ENCODE peak calls at places on chromosomes 16 and 17, in four cellular contexts. D, Z, J and M are unnamed samples.

GRCh38 chr17:35160354-35161201 is 13.0 kb downstream of the UNC45B start:
- DNase-seq in D (no peak), Z (no peak), J (no peak), M (no peak)

GRCh38 chr17:58325289-58325726 is 3.3 kb downstream of the TSPOAP1 start:
- DNase-seq in Z (no peak), J (no peak), D (no peak), M (no peak)

GRCh38 chr17:73667184-73667959 is 23.1 kb upstream of the SDK2 start:
- DNase-seq in D (no peak), Z (no peak), J (no peak), M (no peak)

GRCh38 chr17:28041844-28042656 is 427 bp upstream of the NLK start:
- DNase-seq in Z (no peak), J (peak; percentile 31), D (no peak), M (peak; percentile 3)

GRCh38 chr16:73329363-73330306 is 281.7 kb upstream of the ZFHX3 start:
- DNase-seq in J (no peak), D (no peak), Z (no peak), M (no peak)

GRCh38 chr16:86924537-86924936 is 346.2 kb downstream of the FOXL1 start:
- DNase-seq in Z (no peak), J (peak; percentile 97), D (no peak), M (peak; percentile 61)

GRCh38 chr17:64920026-64920418 is 744 bp upstream of the LRRC37A3 start:
- DNase-seq in Z (no peak), D (no peak), J (no peak), M (peak; percentile 13)

GRCh38 chr16:68377667-68378420 is 67.0 kb downstream of the PRMT7 start:
- DNase-seq in D (no peak), Z (no peak), J (no peak), M (no peak)

GRCh38 chr16:57366544-57367040 is 5.7 kb upstream of the CX3CL1 start:
- DNase-seq in Z (no peak), D (no peak), J (no peak), M (no peak)

GRCh38 chr17:32929288-32929574 is 1.3 kb downstream of the TMEM98 start:
- DNase-seq in D (no peak), Z (no peak), J (peak; percentile 10), M (peak; percentile 16)

GRCh38 chr17:40314557-40314953 is 5.6 kb downstream of the RARA start:
- DNase-seq in J (peak; percentile 91), D (peak; percentile 97), Z (peak; percentile 95), M (peak; percentile 93)

GRCh38 chr16:11308493-11309283 is 27.6 kb upstream of the PRM1 start:
- DNase-seq in Z (no peak), J (no peak), D (no peak), M (no peak)

GRCh38 chr17:10492004-10492403 is 22.6 kb upstream of the MYH4 start:
- DNase-seq in D (no peak), J (no peak), Z (no peak), M (no peak)

GRCh38 chr16:54957403-54957802 is 26.7 kb downstream of the IRX5 start:
- DNase-seq in Z (peak; percentile 39), J (no peak), D (no peak), M (no peak)
- TF ChIP-seq CTCF in Z (peak; percentile 60), J (peak; percentile 32), D (no peak), M (peak; percentile 49)

GRCh38 chr17:76076765-76077581 is 2.0 kb upstream of the ZACN start:
- DNase-seq in J (peak; percentile 41), D (no peak), Z (no peak), M (no peak)
- H3K4me3 ChIP-seq in J (no peak overlapping the region), D (peak overlapping the region; percentile 27), Z (no peak overlapping the region), M (no peak overlapping the region)

DNA sequence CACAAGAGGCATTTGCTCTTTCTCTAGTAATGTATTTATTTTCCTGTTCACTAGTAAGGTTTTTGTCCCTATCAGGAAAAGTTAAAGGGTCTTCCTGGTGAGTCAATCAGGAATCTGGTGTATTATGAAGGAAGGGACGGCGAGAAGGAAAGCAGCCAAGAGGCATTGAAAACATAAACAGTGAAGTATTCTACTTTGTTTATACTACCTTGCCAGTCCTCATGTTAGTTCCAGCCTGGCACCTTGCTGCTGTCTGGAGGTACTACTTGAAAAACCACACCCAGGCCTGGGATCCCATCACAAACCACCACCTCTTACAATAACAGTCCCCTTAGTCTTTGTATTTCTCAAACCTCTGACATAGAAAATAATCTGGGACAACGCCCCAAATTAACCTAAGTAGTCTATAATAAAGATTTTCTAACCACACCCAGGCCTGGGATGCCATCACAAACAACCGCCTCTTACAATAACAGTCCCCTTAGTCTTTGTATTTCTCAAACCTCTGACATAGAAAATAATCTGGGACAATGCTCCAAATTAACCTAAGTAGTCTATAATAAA is 676.7 kb upstream of the SOX9 start:
- DNase-seq in D (no peak), Z (no peak), J (peak; percentile 20), M (no peak)
- TF ChIP-seq CTCF in D (no peak), Z (no peak), J (no peak), M (no peak)

DNA sequence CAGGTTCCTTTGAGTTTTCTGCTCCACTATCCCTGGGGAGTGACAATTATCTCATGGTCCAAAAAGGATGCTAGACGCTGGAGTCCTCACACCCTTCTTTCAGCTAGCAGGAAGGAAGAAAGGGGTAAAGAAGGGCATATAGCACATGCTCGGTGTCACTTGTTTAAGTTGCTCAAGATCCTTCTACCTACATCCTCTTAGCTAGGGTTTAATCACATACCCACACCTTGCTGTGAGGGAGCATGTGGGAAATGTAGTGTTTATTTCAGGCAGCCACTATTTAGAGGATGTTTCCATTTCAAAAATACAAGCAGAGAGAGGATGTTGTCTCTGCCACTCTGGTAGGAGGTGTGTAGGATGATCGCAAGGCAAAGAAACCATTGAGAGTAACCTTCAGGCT is 4.5 kb downstream of the PRKCB start:
- DNase-seq in J (no peak), Z (no peak), D (no peak), M (no peak)
- H3K4me3 ChIP-seq in J (no peak overlapping the region), Z (no peak overlapping the region), D (no peak overlapping the region), M (no peak overlapping the region)

GRCh38 chr16:84115919-84116719 is 623 bp downstream of the MBTPS1 start:
- DNase-seq in Z (no peak), D (no peak), J (peak; percentile 39), M (peak; percentile 31)

GRCh38 chr16:84117482-84117843 is 721 bp upstream of the MBTPS1 start:
- DNase-seq in J (peak; percentile 31), D (no peak), Z (no peak), M (peak; percentile 34)

GRCh38 chr16:84120023-84120422 is 3.3 kb upstream of the MBTPS1 start:
- DNase-seq in Z (no peak), D (no peak), J (no peak), M (no peak)

GRCh38 chr16:84119368-84119767 is 2.6 kb upstream of the MBTPS1 start:
- DNase-seq in D (no peak), Z (no peak), J (no peak), M (no peak)

DNA sequence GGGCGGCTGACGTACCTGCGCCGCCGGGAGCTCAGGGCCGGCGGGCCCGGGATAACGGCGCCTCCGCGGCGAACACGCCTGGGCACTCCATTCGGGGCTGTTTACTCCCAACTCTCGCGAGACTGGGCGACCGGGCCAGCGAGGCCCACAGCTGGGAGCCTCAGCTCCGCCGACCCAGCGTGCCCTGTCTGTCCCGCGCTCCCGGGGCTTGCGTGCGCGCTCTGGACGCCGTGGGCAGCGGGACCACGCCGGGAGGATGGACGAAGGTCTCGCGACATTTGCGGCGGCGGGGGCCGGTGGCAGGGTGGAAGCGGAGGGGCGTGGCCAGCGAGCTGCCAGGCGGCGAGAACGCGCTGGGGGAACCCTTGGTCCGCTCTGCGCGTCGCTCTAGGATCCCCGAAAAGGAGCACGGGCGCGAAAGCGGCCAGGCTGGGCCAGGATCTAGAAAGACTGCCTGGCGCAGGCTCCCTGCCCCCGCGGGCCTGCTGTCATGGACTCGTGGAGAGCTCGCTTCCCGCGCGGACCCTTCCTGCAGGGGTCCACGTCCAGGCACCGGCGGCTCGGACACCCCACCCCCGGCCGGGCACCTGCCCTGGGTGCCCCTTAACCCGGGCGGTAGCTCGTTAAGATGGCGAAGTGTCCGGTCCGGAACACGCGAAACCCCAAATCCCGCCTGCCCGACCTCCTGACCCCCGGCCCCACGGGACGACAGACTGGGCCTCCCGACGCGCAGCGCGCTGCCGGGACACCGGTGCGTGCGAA is at the start of gene MBTPS1:
- DNase-seq in J (peak; percentile 97), Z (peak; percentile 98), D (peak; percentile 85), M (peak; percentile 98)
- TF ChIP-seq CTCF in J (no peak), Z (no peak), D (no peak), M (no peak)

GRCh38 chr17:7889166-7889584 is 586 bp downstream of the CHD3 start:
- DNase-seq in J (peak; percentile 86), Z (peak; percentile 74), D (peak; percentile 94), M (peak; percentile 94)
- H3K4me3 ChIP-seq in J (no peak overlapping the region), Z (no peak overlapping the region), D (peak overlapping the region; percentile 16), M (peak overlapping the region; percentile 30)

GRCh38 chr17:1455748-1456599 is at the start of gene CRK:
- DNase-seq in D (peak; percentile 73), J (peak; percentile 93), Z (peak; percentile 85), M (peak; percentile 91)
- TF ChIP-seq CTCF in D (no peak), J (peak; percentile 10), Z (no peak), M (no peak)

GRCh38 chr17:17044846-17045561 is 2.7 kb downstream of the MPRIP start:
- DNase-seq in D (no peak), Z (no peak), J (peak; percentile 79), M (peak; percentile 73)
- H3K4me3 ChIP-seq in D (peak overlapping the region; percentile 74), Z (peak overlapping the region; percentile 95), J (peak overlapping the region; percentile 9), M (peak overlapping the region; percentile 89)